ENCODE peak calls at places on chromosomes 13 and 19, in six cellular contexts. D is thoracic aorta, V is sigmoid colon, F is epithelial cell of esophagus, E is stomach, G is lower leg skin. X is an unnamed sample.

GRCh38 chr19:55165952-55166529 is 372 bp downstream of the DNAAF3 start:
- DNase-seq in D (no peak), V (peak), F (peak), E (peak), G (no peak), X (no peak)

GRCh38 chr13:107665926-107666458 is 549.3 kb downstream of the LIG4 start:
- DNase-seq in D (no peak), V (no peak), F (no peak), E (no peak), G (no peak), X (no peak)

GRCh38 chr19:19341026-19341425 is 20.4 kb downstream of the MAU2 start:
- DNase-seq in D (no peak), V (no peak), F (no peak), E (no peak), G (no peak), X (no peak)

GRCh38 chr13:63880705-63881104 is 2465.1 kb upstream of the PCDH20 start:
- DNase-seq in D (no peak), V (no peak), F (no peak), E (no peak), G (no peak), X (no peak)

GRCh38 chr13:32426981-32427851 is 714 bp downstream of the N4BP2L1 start:
- DNase-seq in D (no peak), V (peak), F (peak), E (peak), G (peak), X (peak)

GRCh38 chr13:111256946-111257345 is 63.5 kb upstream of the TEX29 start:
- DNase-seq in D (no peak), V (no peak), F (no peak), E (no peak), G (no peak), X (no peak)

GRCh38 chr19:3151563-3152430 is 16.0 kb downstream of the GNA15 start:
- DNase-seq in D (no peak), V (no peak), F (peak), E (no peak), G (no peak), X (no peak)

GRCh38 chr13:102556806-102557205 is 40.0 kb upstream of the TPP2 start:
- DNase-seq in D (no peak), V (no peak), F (no peak), E (no peak), G (no peak), X (no peak)

GRCh38 chr13:26584713-26585112 is 27.2 kb downstream of the WASF3 start:
- DNase-seq in D (no peak), V (no peak), F (no peak), E (no peak), G (no peak), X (no peak)

GRCh38 chr13:49213997-49214916 is 5.9 kb upstream of the MLNR start:
- DNase-seq in D (no peak), V (no peak), F (no peak), E (no peak), G (no peak), X (no peak)

GRCh38 chr13:41934994-41935393 is 25.9 kb downstream of the VWA8 start:
- DNase-seq in D (no peak), V (no peak), F (no peak), E (no peak), G (no peak), X (no peak)

GRCh38 chr13:46185634-46186033 is 3.7 kb upstream of the LCP1 start:
- DNase-seq in D (no peak), V (no peak), F (no peak), E (no peak), G (no peak), X (no peak)

GRCh38 chr13:100526299-100527030 is 62.1 kb downstream of the GGACT start:
- DNase-seq in D (no peak), V (peak), F (no peak), E (no peak), G (no peak), X (no peak)

GRCh38 chr19:970695-971094 is 13.4 kb upstream of the WDR18 start:
- DNase-seq in D (no peak), V (no peak), F (no peak), E (no peak), G (no peak), X (no peak)

GRCh38 chr19:5828661-5829566 is 10.6 kb downstream of the FUT6 start:
- DNase-seq in D (no peak), V (peak), F (no peak), E (peak), G (no peak), X (no peak)

GRCh38 chr13:26839682-26840081 is 79.1 kb upstream of the GPR12 start:
- DNase-seq in D (no peak), V (no peak), F (no peak), E (no peak), G (no peak), X (no peak)

GRCh38 chr19:16825312-16826168 is 3.7 kb upstream of the SIN3B start:
- DNase-seq in D (no peak), V (peak), F (peak), E (peak), G (peak), X (peak)

GRCh38 chr19:53877361-53877766 is 4.6 kb upstream of the PRKCG start:
- DNase-seq in D (no peak), V (no peak), F (no peak), E (no peak), G (no peak), X (no peak)

GRCh38 chr19:53647350-53647749 is 15.6 kb downstream of the DPRX start:
- DNase-seq in D (no peak), V (no peak), F (no peak), E (no peak), G (no peak), X (no peak)

GRCh38 chr13:28533049-28533436 is 38.1 kb upstream of the FLT1 start:
- DNase-seq in D (no peak), V (no peak), F (no peak), E (no peak), G (no peak), X (no peak)

GRCh38 chr13:52845334-52845761 is 3.1 kb downstream of the PCDH8 start:
- DNase-seq in D (no peak), V (no peak), F (no peak), E (no peak), G (no peak), X (no peak)

GRCh38 chr13:114043421-114044053 is 69.7 kb upstream of the C13orf46 start:
- DNase-seq in D (no peak), V (peak), F (no peak), E (peak), G (peak), X (no peak)

DNA sequence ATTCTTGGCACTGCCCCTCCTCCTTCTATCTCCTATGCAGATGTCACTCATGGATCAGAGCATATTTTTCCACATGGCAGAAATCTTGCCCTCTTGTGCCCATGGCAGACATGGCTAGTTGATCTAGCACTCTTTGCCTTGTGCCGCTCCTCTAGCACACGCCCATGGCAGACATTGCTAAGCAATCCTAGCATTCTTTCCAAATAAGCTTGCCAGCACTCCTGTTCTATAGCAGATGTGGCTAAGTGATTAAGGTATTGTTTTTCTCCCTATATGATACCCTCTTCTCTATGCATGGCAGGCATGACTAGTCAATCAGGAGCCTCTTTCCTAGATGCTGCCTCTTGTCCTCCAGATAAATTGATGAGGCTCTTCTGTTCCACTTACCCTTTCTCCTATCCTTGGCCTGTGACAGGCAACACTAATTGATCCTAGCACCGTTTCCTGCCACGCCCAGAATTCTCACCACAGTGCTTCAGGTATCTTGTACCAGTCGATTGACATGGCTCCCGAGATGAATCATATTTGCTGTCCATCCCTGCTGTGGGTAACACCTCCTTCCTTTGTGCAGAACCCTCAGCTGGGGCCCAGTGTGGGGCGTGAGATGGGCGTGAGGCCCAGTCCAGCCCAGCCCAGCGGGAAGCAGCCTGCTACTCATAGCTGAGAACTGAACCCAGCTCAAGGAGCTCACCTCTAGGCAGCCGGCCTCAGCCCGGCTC is 26.9 kb downstream of the TMED1 start:
- DNase-seq in D (no peak), V (no peak), F (peak), E (peak), G (no peak), X (no peak)
- TF ChIP-seq CTCF in D (no peak), V (no peak), F (peak), E (no peak), G (no peak), X (no peak)

DNA sequence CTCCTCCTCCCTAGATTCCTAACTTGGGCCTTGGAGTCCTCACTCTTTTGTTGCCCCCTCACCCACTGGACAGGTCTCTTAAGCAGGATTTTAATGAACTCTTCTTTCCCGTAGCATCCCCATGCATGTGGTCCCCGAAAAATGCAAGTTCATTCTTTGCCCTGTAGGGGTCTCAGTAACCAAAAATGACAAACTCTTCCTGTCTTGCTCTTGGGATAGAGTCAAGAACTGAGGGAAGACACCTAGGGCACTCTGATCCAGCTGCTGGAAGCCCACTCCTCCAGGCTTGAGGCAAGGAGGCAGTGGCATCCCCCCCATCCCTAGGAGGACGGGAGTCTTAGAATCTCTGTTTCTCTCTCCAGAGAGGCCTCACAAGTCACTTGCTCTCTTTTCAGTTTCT is 987.0 kb downstream of the DIAPH3 start:
- DNase-seq in D (no peak), V (no peak), F (no peak), E (no peak), G (no peak), X (no peak)
- TF ChIP-seq CTCF in D (no peak), V (no peak), F (no peak), E (no peak), G (no peak), X (no peak)

GRCh38 chr19:40605201-40605971 is 4.2 kb downstream of the LTBP4 start:
- DNase-seq in D (no peak), V (peak), F (peak), E (peak), G (peak), X (peak)
- TF ChIP-seq CTCF in D (no peak), V (no peak), F (peak), E (peak), G (no peak), X (peak)

GRCh38 chr13:44142540-44142867 is 231.1 kb upstream of the SERP2 start:
- DNase-seq in D (no peak), V (no peak), F (no peak), E (no peak), G (no peak), X (no peak)
- TF ChIP-seq CTCF in D (no peak), V (no peak), F (no peak), E (no peak), G (no peak), X (no peak)

GRCh38 chr19:50511069-50511822 is at the start of gene JOSD2:
- DNase-seq in D (peak), V (peak), F (peak), E (peak), G (peak), X (peak)
- TF ChIP-seq CTCF in D (no peak), V (no peak), F (no peak), E (no peak), G (no peak), X (no peak)